ENCODE peak calls at places on chromosomes 13 and 19, in eight cellular contexts. R, E, L, J, K, P, F and M are unnamed samples.

GRCh38 chr13:109687559-109688448 is 98.6 kb downstream of the IRS2 start:
- DNase-seq in R (no peak), F (no peak), P (no peak), J (no peak), E (no peak), L (no peak), K (no peak), M (no peak)

GRCh38 chr19:1074512-1075283 is 7.7 kb downstream of the ARHGAP45 start:
- DNase-seq in J (no peak), L (no peak), F (no peak), P (peak; percentile 94), E (no peak), R (peak; percentile 68), K (no peak), M (peak; percentile 92)

GRCh38 chr13:21309542-21310172 is 133.2 kb downstream of the MRPL57 start:
- DNase-seq in E (no peak), F (no peak), P (no peak), R (no peak), L (no peak), J (no peak), K (no peak), M (no peak)

GRCh38 chr19:16615788-16616187 is 12.2 kb downstream of the MED26 start:
- DNase-seq in E (no peak), P (no peak), L (peak; percentile 29), K (no peak), J (no peak), R (no peak), F (peak; percentile 77), M (no peak)

GRCh38 chr19:405138-405965 is 3.6 kb downstream of the C2CD4C start:
- DNase-seq in J (no peak), R (no peak), F (peak; percentile 75), K (no peak), L (no peak), P (no peak), E (no peak), M (no peak)

GRCh38 chr13:30581582-30581981 is 36.1 kb upstream of the USPL1 start:
- DNase-seq in R (no peak), P (no peak), F (peak; percentile 49), J (no peak), K (peak; percentile 29), E (no peak), L (peak; percentile 41), M (no peak)

GRCh38 chr13:92739306-92739818 is 487.2 kb upstream of the GPC6 start:
- DNase-seq in L (no peak), F (no peak), J (no peak), R (no peak), K (no peak), E (no peak), P (no peak), M (no peak)

GRCh38 chr13:29858667-29859066 is 8.2 kb upstream of the UBL3 start:
- DNase-seq in R (no peak), L (peak; percentile 44), F (no peak), J (no peak), P (no peak), E (no peak), K (no peak), M (no peak)

GRCh38 chr13:45367358-45367757 is 26.4 kb upstream of the TPT1 start:
- DNase-seq in J (peak; percentile 97), R (peak; percentile 86), L (peak; percentile 94), P (peak; percentile 72), F (peak; percentile 63), K (peak; percentile 95), E (peak; percentile 29), M (peak; percentile 58)

GRCh38 chr13:91133941-91134772 is 213.3 kb upstream of the MIR17HG start:
- DNase-seq in E (no peak), F (peak; percentile 13), J (no peak), P (peak; percentile 42), R (peak; percentile 25), K (peak; percentile 45), L (peak; percentile 72), M (no peak)

GRCh38 chr19:41734585-41734984 is 20.7 kb upstream of the CEACAM6 start:
- DNase-seq in E (no peak), R (no peak), P (peak; percentile 68), F (no peak), K (no peak), L (no peak), J (no peak), M (peak; percentile 79)

GRCh38 chr13:32446778-32447465 is 19.0 kb upstream of the N4BP2L1 start:
- DNase-seq in P (no peak), J (no peak), L (no peak), F (no peak), R (no peak), E (no peak), K (no peak), M (no peak)

DNA sequence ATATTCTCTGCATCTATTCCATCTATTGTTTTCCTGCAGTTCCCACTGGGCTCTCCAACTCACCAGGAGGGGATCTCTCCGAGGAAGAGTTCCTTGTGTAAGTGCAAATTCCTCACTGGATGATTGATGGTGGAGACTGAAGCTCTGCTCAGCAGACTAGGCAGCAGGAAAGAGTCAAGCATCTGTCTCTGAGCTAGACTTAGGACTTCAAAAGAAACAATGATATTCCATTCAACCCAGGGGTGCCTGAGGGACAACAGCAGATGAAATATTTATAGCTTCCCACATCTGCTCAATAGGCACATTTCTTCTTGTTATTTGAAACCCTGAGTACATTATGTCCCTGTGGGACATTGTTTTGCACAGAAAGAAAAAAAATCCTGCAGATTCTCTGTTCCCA is at the start of the genes OR7A5 and OR7C1:
- DNase-seq in L (peak; percentile 39), R (peak; percentile 16), F (peak; percentile 38), K (no peak), J (no peak), P (no peak), E (no peak), M (no peak)
- H3K4me3 ChIP-seq in L (no peak within 1 kb of the TSS), R (no peak within 1 kb of the TSS), F (no peak within 1 kb of the TSS), K (no peak within 1 kb of the TSS), J (no peak within 1 kb of the TSS), P (no peak within 1 kb of the TSS), E (no peak within 1 kb of the TSS), M (no peak within 1 kb of the TSS)

GRCh38 chr13:50154697-50155096 is 139.5 kb downstream of the KCNRG start:
- DNase-seq in E (no peak), R (no peak), L (no peak), F (no peak), P (no peak), J (no peak), K (no peak), M (no peak)

GRCh38 chr13:50152224-50152623 is 137.0 kb downstream of the KCNRG start:
- DNase-seq in R (no peak), F (no peak), E (no peak), K (no peak), P (no peak), J (no peak), L (no peak), M (no peak)

GRCh38 chr13:50153888-50154287 is 138.6 kb downstream of the KCNRG start:
- DNase-seq in L (no peak), E (no peak), K (no peak), P (no peak), J (no peak), R (no peak), F (no peak), M (no peak)

GRCh38 chr13:50153401-50153800 is 138.2 kb downstream of the KCNRG start:
- DNase-seq in P (no peak), E (no peak), L (no peak), F (no peak), J (no peak), K (no peak), R (no peak), M (no peak)

DNA sequence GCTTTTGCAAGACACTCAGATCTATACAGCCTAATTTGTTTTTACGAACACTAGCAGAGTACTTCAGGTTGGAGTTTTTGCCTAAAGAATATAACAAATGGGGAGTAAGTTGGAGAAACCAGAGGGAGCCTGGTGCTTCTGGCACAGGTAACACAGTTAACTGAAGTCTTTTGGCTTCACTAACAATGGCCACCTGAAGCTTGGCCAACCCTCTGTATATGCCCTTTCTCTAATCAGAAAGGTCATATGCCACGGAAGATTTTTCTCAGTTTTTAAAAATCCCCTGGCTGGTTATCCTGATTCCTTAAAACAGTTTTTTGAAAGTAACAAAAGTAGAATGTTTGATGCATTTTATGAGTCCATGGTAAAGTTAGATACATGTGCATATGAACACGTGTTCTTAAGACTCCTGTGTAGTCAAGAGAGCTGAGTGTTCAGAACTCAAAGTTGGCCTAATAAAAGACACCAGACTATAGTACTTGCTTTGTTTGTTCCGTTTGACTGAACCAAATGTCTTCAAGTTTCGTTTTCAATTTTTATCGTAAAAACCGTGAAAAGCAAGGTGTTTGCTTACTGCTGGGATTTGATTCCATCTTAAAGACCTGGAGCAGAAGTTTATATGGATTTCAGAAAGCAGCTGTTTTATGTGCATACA is 137.5 kb downstream of the KCNRG start:
- DNase-seq in R (no peak), L (no peak), F (no peak), K (no peak), J (no peak), P (no peak), E (no peak), M (no peak)
- H3K4me3 ChIP-seq in R (no peak overlapping the region), L (no peak overlapping the region), F (no peak overlapping the region), K (no peak overlapping the region), J (no peak overlapping the region), P (no peak overlapping the region), E (peak overlapping the region; percentile 62), M (no peak overlapping the region)

DNA sequence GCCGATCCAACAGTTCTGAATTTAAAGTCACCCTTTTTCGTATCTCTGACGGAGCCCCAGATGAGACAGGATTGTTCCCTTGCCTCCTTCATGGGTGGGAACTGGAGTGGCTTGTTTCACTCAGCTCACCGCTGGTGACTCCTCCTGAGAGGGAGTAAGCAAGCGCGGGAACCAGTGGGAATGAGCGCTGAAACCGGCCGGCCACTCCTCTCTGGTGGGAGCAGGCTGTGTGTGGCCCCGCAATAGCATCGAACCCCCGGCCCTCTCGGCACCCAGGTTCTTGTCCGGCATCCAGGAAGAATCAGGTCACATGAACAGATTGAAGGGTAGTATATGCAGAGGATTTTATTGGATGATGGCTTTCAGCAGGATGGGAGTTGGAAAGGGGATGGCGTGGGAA is 1211.6 kb upstream of the PCDH20 start:
- DNase-seq in L (no peak), R (no peak), P (no peak), E (no peak), J (no peak), K (no peak), F (no peak), M (no peak)
- H3K4me3 ChIP-seq in L (no peak overlapping the region), R (no peak overlapping the region), P (no peak overlapping the region), E (no peak overlapping the region), J (no peak overlapping the region), K (no peak overlapping the region), F (no peak overlapping the region), M (no peak overlapping the region)

GRCh38 chr19:6586056-6586455 is 4.9 kb downstream of the CD70 start:
- DNase-seq in K (no peak), R (no peak), F (peak; percentile 39), J (no peak), L (no peak), E (no peak), P (no peak), M (no peak)

GRCh38 chr19:6587998-6588507 is 2.9 kb downstream of the CD70 start:
- DNase-seq in F (no peak), E (no peak), L (no peak), P (no peak), J (no peak), R (no peak), K (no peak), M (no peak)

GRCh38 chr19:6586726-6587092 is 4.2 kb downstream of the CD70 start:
- DNase-seq in P (no peak), R (no peak), F (no peak), K (no peak), E (no peak), L (no peak), J (no peak), M (no peak)

GRCh38 chr19:6588508-6589345 is 2.2 kb downstream of the CD70 start:
- DNase-seq in K (no peak), P (no peak), J (no peak), L (no peak), R (no peak), F (no peak), E (no peak), M (no peak)

GRCh38 chr19:6587093-6587820 is 3.7 kb downstream of the CD70 start:
- DNase-seq in K (no peak), E (no peak), F (peak; percentile 64), R (no peak), L (no peak), P (no peak), J (no peak), M (no peak)
- H3K4me3 ChIP-seq in K (no peak overlapping the region), E (peak overlapping the region; percentile 19), F (peak overlapping the region; percentile 31), R (no peak overlapping the region), L (no peak overlapping the region), P (no peak overlapping the region), J (no peak overlapping the region), M (no peak overlapping the region)